ENCODE peak calls at places on chromosome 21, in four cellular contexts. O, E, U and I are unnamed samples. For H3K4me1, the result is how much of the 10 kb centered on the place peaks cover.

GRCh38 chr21:24418671-24419070 is 1188.6 kb downstream of the MRPL39 start:
- DNase-seq in O (no peak), E (no peak), U (no peak), I (no peak)

GRCh38 chr21:43613755-43614638 is 45.3 kb downstream of the HSF2BP start:
- DNase-seq in O (no peak), E (no peak), U (peak), I (no peak)

GRCh38 chr21:14321042-14321441 is 61.9 kb downstream of the HSPA13 start:
- DNase-seq in O (no peak), E (no peak), U (no peak), I (no peak)

GRCh38 chr21:39385299-39386145 is 36.6 kb upstream of the HMGN1 start:
- DNase-seq in O (peak), E (no peak), U (no peak), I (no peak)

GRCh38 chr21:43645414-43645891 is 13.8 kb downstream of the HSF2BP start:
- DNase-seq in O (peak), E (no peak), U (no peak), I (no peak)

GRCh38 chr21:36422279-36423098 is 37.3 kb downstream of the CHAF1B start:
- DNase-seq in O (peak), E (peak), U (no peak), I (peak)

GRCh38 chr21:28436286-28436932 is 556.3 kb downstream of the LTN1 start:
- DNase-seq in O (no peak), E (no peak), U (no peak), I (peak)

GRCh38 chr21:36135391-36136094 is 664 bp downstream of the CBR3 start:
- DNase-seq in O (no peak), E (peak), U (no peak), I (no peak)

GRCh38 chr21:40577285-40578043 is 269.5 kb downstream of the DSCAM start:
- DNase-seq in O (no peak), E (no peak), U (no peak), I (no peak)

GRCh38 chr21:44871576-44872265 is 1.8 kb downstream of the PTTG1IP start:
- DNase-seq in O (peak), E (no peak), U (no peak), I (no peak)
- H3K4me1 ChIP-seq in O (half or more), E (under half), U (under half), I (under half)

GRCh38 chr21:15406791-15407190 is 323.0 kb upstream of the USP25 start:
- DNase-seq in O (no peak), E (no peak), U (no peak), I (no peak)
- TF ChIP-seq SUZ12 in O (no peak), E (no peak), U (no peak), I (no peak)

GRCh38 chr21:44857127-44857892 is 16.2 kb downstream of the PTTG1IP start:
- DNase-seq in O (no peak), E (no peak), U (no peak), I (no peak)
- H3K4me1 ChIP-seq in O (under half), E (under half), U (under half), I (under half)

GRCh38 chr21:45256912-45257672 is 30.6 kb downstream of the POFUT2 start:
- DNase-seq in O (no peak), E (peak), U (no peak), I (no peak)

GRCh38 chr21:45256021-45256911 is 31.4 kb downstream of the POFUT2 start:
- DNase-seq in O (no peak), E (peak), U (no peak), I (no peak)

GRCh38 chr21:45254557-45254930 is 33.2 kb downstream of the POFUT2 start:
- DNase-seq in O (no peak), E (no peak), U (no peak), I (no peak)

GRCh38 chr21:45253633-45254556 is 33.8 kb downstream of the POFUT2 start:
- DNase-seq in O (no peak), E (peak), U (no peak), I (no peak)

DNA sequence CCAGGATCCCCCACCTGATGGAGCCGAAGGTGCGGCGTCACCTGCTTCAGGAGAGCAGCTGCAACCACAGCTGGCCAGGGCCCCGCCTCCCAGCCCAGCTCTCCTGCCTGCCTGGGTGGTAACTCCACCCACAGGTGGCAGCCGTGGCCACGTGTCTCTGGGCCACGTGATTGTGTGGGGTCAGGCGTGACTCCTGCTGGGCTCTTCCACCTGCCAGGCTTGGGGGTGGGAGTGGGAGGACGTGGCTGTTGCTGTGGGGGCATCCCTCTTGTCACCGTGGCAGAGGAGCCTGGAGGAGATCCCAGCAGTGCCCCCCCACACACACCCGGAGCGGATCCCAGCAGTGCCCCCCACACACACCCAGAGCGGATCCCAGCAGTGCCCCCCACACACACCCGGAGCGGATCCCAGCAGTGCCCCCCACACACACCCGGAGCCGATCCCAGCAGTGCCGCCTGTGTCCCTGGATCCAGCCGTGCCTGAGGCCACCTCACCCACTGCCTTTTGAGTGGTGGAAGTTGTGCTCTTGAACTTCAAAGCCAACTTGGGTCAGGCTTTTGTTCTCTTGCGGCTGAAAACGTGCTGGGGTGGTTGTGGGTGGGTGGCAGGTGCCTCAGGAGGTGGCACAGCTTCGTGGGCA is 32.2 kb downstream of the POFUT2 start:
- DNase-seq in O (peak), E (peak), U (no peak), I (no peak)
- TF ChIP-seq SUZ12 in O (no peak), E (no peak), U (no peak), I (no peak)

GRCh38 chr21:42193131-42193671 is 25.7 kb upstream of the ABCG1 start:
- DNase-seq in O (no peak), E (no peak), U (no peak), I (no peak)
- H3K4me1 ChIP-seq in O (under half), E (under half), U (under half), I (under half)

DNA sequence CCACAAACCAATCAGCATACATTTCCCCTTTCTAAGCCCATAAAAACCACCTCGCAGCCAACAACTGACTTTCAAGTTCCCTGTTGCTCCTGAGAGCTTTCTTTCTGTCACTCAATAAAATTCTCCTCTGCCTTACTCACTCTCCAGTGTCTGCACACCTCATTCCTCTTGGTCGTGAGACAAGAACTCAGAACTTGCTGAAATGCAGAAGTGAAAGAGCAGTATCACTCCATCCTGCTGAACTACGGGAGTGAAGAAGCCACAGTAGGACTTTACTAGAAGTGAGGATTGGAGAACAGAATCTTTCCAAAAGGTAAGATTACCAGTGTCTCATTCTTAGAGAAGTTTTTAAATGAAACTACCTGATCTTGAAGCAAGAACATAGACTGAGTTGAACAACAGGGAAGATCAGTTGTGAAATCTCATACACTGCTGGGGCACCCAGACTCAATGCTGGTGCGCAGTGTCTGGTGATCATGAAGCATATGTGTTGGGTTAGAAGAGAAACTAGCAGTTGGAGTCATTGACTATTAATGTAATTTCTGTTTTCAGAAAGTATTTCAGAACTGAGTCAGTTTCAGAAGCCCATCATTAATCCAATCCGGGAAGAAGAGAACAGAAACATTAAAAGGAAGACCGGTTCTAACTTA is 726.9 kb upstream of the TMPRSS15 start:
- DNase-seq in O (no peak), E (no peak), U (no peak), I (no peak)
- TF ChIP-seq SUZ12 in O (no peak), E (no peak), U (no peak), I (no peak)

GRCh38 chr21:16198546-16198945 is 468.8 kb downstream of the USP25 start:
- DNase-seq in O (no peak), E (no peak), U (no peak), I (no peak)
- H3K4me1 ChIP-seq in O (under half), E (under half), U (under half), I (under half)

GRCh38 chr21:16910435-16911165 is 602.2 kb upstream of the CXADR start:
- DNase-seq in O (no peak), E (no peak), U (no peak), I (no peak)

GRCh38 chr21:16912075-16912474 is 600.8 kb upstream of the CXADR start:
- DNase-seq in O (no peak), E (no peak), U (no peak), I (no peak)

GRCh38 chr21:16913010-16913409 is 599.8 kb upstream of the CXADR start:
- DNase-seq in O (no peak), E (no peak), U (no peak), I (no peak)

GRCh38 chr21:16911166-16911607 is 601.7 kb upstream of the CXADR start:
- DNase-seq in O (no peak), E (no peak), U (no peak), I (no peak)

GRCh38 chr21:16908087-16908486 is 604.8 kb upstream of the CXADR start:
- DNase-seq in O (no peak), E (no peak), U (no peak), I (no peak)
- TF ChIP-seq SUZ12 in O (no peak), E (no peak), U (no peak), I (no peak)

GRCh38 chr21:35039595-35040291 is 9.4 kb downstream of the RUNX1 start:
- DNase-seq in O (peak), E (no peak), U (no peak), I (no peak)

GRCh38 chr21:35038772-35039145 is 10.3 kb downstream of the RUNX1 start:
- DNase-seq in O (no peak), E (no peak), U (no peak), I (no peak)

GRCh38 chr21:35035581-35035980 is 13.5 kb downstream of the RUNX1 start:
- DNase-seq in O (no peak), E (no peak), U (no peak), I (no peak)

GRCh38 chr21:35036521-35037383 is 12.3 kb downstream of the RUNX1 start:
- DNase-seq in O (peak), E (no peak), U (no peak), I (no peak)

DNA sequence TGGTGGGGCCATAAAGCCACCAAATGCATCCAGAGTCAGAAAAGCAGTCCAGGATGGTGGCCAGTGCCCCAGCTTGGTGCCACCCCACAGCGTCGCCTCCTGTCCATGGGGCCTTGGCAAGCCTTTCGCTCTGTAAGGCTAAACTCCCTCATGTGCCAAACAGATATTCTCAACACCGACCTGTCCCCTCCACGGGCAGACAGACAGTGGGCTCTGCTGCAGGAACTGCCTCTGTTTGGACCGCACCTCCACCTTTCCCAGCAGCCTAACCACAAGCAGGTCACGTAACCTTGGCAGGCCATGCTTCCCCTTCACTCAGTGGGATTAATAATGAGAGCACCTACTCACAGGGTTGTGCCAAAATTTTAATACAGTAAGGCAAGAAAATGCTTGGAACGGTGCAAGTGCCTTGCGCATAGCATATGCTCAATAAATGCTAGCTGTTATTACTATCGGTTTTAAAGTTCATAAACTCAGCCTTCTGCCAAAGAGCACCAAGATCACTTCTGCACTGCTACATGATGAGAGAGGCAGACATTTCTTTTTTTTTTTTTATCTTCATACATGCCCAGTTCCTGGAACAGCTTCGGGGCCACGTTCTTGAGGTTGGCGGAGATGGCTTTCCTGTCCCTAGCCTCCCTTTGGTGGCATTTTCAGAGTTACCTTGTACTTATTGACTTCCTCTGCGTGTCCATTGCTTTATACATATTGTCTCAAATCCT is 11.6 kb downstream of the RUNX1 start:
- DNase-seq in O (no peak), E (no peak), U (no peak), I (no peak)
- H3K4me1 ChIP-seq in O (half or more), E (under half), U (under half), I (under half)

GRCh38 chr21:26437326-26438009 is 135.6 kb downstream of the CYYR1 start:
- DNase-seq in O (no peak), E (peak), U (no peak), I (no peak)

GRCh38 chr21:26441081-26441610 is 131.9 kb downstream of the CYYR1 start:
- DNase-seq in O (no peak), E (no peak), U (no peak), I (no peak)

GRCh38 chr21:26443867-26444266 is 129.2 kb downstream of the CYYR1 start:
- DNase-seq in O (no peak), E (no peak), U (no peak), I (no peak)

GRCh38 chr21:26443291-26443690 is 129.8 kb downstream of the CYYR1 start:
- DNase-seq in O (no peak), E (no peak), U (no peak), I (no peak)

GRCh38 chr21:26438976-26439375 is 134.1 kb downstream of the CYYR1 start:
- DNase-seq in O (no peak), E (no peak), U (no peak), I (no peak)
- TF ChIP-seq SUZ12 in O (no peak), E (no peak), U (no peak), I (no peak)